ENCODE peak calls at places on chromosomes 5 and 9, in eight cellular contexts. T is A549, O is upper lobe of left lung, V is cardiac muscle cell, H is right atrium auricular region, P is fibroblast of lung, I is cardiac fibroblast, S is WTC11. G is an unnamed sample.

GRCh38 chr5:122584411-122585110 is 190.3 kb upstream of the SNX2 start:
- DNase-seq in T (no peak), O (no peak), V (no peak), H (no peak), P (peak), I (no peak), S (no peak), G (no peak)

GRCh38 chr5:52190737-52191136 is 597.0 kb upstream of the ITGA1 start:
- DNase-seq in T (no peak), O (no peak), V (no peak), H (no peak), P (no peak), I (no peak), S (no peak), G (no peak)

GRCh38 chr9:137049544-137050449 is 3.8 kb upstream of the NPDC1 start:
- DNase-seq in T (peak), O (peak), V (peak), H (no peak), P (peak), I (peak), S (peak), G (no peak)

GRCh38 chr5:150180241-150181027 is 9.4 kb upstream of the SLC6A7 start:
- DNase-seq in T (no peak), O (peak), V (peak), H (peak), P (peak), I (peak), S (no peak), G (no peak)

GRCh38 chr9:113641100-113641885 is 177.8 kb downstream of the RGS3 start:
- DNase-seq in T (no peak), O (no peak), V (no peak), H (no peak), P (no peak), I (no peak), S (no peak), G (no peak)

GRCh38 chr9:84667571-84668203 is 1.8 kb upstream of the NTRK2 start:
- DNase-seq in T (peak), O (no peak), V (peak), H (no peak), P (peak), I (peak), S (peak), G (no peak)

GRCh38 chr9:110116543-110116885 is 91.4 kb downstream of the C9orf152 start:
- DNase-seq in T (peak), O (no peak), V (no peak), H (no peak), P (peak), I (peak), S (no peak), G (no peak)

GRCh38 chr5:68420476-68421344 is 205.2 kb downstream of the PIK3R1 start:
- DNase-seq in T (no peak), O (no peak), V (peak), H (no peak), P (no peak), I (no peak), S (no peak), G (no peak)

GRCh38 chr5:104370523-104370922 is 807.9 kb upstream of the NUDT12 start:
- DNase-seq in T (no peak), O (no peak), V (no peak), H (no peak), P (no peak), I (no peak), S (no peak), G (no peak)

GRCh38 chr9:124415852-124416484 is 726 bp upstream of the PSMB7 start:
- DNase-seq in T (no peak), O (no peak), V (peak), H (peak), P (no peak), I (no peak), S (peak), G (no peak)

GRCh38 chr9:80028501-80028900 is 456.7 kb downstream of the TLE4 start:
- DNase-seq in T (no peak), O (no peak), V (no peak), H (no peak), P (no peak), I (peak), S (no peak), G (no peak)

GRCh38 chr5:39473156-39473779 is 48.5 kb upstream of the DAB2 start:
- DNase-seq in T (no peak), O (no peak), V (no peak), H (no peak), P (peak), I (peak), S (no peak), G (no peak)

GRCh38 chr5:97163360-97163764 is 19.7 kb downstream of the RIOK2 start:
- DNase-seq in T (no peak), O (no peak), V (no peak), H (no peak), P (peak), I (peak), S (no peak), G (no peak)

GRCh38 chr5:123206618-123207320 is 117.7 kb downstream of the PRDM6 start:
- DNase-seq in T (no peak), O (no peak), V (no peak), H (no peak), P (peak), I (peak), S (no peak), G (no peak)

GRCh38 chr9:82549174-82549821 is 513.6 kb downstream of the RASEF start:
- DNase-seq in T (no peak), O (no peak), V (no peak), H (no peak), P (no peak), I (no peak), S (peak), G (no peak)

GRCh38 chr5:76819851-76820280 is 1.0 kb downstream of the F2RL1 start:
- DNase-seq in T (peak), O (peak), V (no peak), H (no peak), P (peak), I (peak), S (peak), G (no peak)

GRCh38 chr5:101393795-101394450 is 490.8 kb upstream of the ST8SIA4 start:
- DNase-seq in T (no peak), O (no peak), V (no peak), H (no peak), P (peak), I (no peak), S (no peak), G (no peak)

DNA sequence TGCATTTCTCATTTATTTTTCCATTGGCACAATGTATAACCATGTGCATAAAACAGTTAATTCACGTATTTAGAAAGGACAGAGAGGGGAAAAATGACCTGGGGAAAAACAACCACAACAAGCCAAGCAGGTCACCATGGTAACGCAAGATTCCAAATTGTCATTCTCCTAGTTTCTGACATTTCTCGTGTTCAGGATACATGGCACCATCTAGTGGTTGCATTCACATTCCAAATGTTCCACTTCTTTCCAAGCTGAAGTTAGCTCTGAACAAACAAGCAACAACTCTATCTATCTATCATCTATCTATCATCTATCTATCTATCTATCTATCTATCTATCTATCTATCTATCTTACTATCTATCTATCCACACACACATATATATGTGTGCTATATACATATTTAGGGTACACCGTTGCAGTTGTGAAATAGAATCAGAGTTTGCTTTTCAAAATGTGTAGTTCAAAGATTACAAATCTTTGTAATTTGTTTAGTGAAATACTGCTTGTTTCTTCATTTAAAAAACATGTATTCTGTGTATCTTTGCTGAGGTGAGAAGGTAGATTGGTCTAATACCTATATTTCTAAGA is 487.3 kb upstream of the ST8SIA4 start:
- DNase-seq in T (no peak), O (no peak), V (peak), H (no peak), P (peak), I (peak), S (peak), G (no peak)
- TF ChIP-seq CTCF in T (peak), O (no peak), V (peak), H (peak), P (peak), I (peak), S (no peak), G (no peak)

DNA sequence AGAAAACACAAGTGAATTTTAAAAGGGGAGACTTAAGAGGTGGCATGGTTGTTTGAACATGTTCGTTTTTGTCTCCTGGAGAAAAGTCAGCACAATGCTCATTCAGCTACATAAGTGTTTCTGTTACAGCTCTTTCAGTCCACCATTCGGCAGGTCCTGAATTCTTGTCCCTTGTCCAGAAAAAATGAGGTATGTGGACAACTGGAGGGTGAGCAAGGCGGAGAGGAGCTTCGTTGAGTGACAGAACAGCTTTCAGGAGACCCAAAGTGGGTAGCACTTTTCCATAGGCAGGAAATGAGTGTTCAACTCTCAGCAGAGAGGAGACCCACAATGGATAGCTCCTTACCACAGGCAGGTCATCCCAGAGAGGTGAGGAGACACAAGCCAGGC is 4.9 kb downstream of the PDCD1LG2 start:
- DNase-seq in T (no peak), O (no peak), V (no peak), H (no peak), P (no peak), I (no peak), S (no peak), G (no peak)
- TF ChIP-seq CTCF in T (no peak), O (no peak), V (no peak), H (no peak), P (no peak), I (no peak), S (no peak), G (no peak)

DNA sequence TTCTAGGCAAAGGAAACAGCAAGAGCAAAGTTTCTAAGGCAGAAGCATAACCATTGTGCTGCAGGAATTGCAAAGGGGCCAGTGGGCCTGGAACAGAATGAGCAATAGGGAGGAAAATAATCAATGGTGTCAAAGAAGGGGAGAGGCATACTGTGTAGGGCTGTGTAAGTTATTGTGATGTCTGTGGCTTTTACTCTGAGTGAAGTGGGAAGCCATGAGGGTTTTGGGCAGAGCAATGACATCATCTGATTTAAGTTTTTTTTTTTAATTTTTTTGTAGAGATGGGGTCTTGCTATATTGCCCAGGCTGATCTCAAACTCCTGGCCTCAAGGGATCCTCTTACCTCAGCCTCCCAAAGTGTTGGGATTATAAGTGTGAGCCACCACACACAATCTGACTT is 64.6 kb upstream of the PPP2CA start:
- DNase-seq in T (no peak), O (no peak), V (no peak), H (no peak), P (no peak), I (no peak), S (no peak), G (no peak)
- TF ChIP-seq CTCF in T (no peak), O (no peak), V (no peak), H (no peak), P (no peak), I (no peak), S (no peak), G (no peak)

GRCh38 chr9:126986506-126986951 is 71.9 kb downstream of the RALGPS1 start:
- DNase-seq in T (peak), O (no peak), V (no peak), H (no peak), P (peak), I (peak), S (no peak), G (no peak)

GRCh38 chr9:126991170-126991569 is 76.6 kb downstream of the RALGPS1 start:
- DNase-seq in T (no peak), O (no peak), V (no peak), H (no peak), P (no peak), I (no peak), S (no peak), G (no peak)

GRCh38 chr9:126988857-126989256 is 74.3 kb downstream of the RALGPS1 start:
- DNase-seq in T (no peak), O (no peak), V (no peak), H (no peak), P (no peak), I (no peak), S (no peak), G (no peak)

GRCh38 chr9:126992427-126992826 is 77.8 kb downstream of the RALGPS1 start:
- DNase-seq in T (no peak), O (no peak), V (no peak), H (no peak), P (no peak), I (no peak), S (no peak), G (no peak)

DNA sequence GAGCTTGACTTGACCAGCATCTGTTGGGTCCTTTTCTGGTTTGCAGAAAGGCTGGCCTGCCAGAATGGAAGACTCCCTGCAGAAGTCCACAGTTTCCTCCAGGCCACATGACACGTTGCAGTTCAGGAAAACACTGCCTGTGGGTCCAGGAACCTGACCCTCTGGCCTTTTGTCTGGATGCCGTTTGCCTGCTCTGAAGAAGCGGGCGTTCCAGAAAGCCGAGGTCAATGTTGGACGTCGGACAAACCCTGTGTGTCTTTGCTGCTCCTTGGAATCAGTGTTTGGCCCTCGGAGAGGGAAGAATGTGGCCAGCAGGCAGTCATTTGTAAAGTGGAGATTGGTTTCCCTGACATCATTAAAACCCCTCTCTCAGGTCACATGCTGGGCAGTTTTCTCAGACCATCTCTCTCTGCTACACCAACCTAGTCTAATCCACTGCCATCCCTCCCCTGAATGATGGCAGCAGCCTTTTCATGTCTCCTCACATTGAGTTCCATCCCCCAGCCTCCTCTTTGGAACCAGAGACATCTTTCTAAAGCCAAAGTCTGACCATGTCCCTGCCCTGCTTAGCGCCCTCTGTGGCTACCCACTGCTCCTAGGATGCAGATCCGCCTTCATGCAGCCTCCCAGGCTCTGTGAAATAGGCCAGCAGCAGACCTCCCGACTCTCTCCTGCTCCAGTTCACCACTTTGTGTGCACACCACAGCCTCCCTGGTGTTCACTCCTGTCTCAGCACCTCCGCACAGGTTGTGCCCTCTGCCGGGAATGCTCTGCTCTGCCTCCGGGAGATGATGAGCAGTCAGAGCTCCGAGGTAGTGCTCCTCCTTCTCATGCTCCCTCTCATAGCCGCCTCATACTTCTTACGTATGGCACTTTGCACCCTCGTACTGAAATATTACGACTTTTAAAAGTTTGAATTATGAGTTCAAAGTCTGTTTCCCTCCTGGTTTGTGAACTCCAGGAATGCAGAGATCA is 75.6 kb downstream of the RALGPS1 start:
- DNase-seq in T (no peak), O (no peak), V (no peak), H (peak), P (peak), I (no peak), S (peak), G (no peak)
- TF ChIP-seq CTCF in T (no peak), O (no peak), V (no peak), H (no peak), P (no peak), I (no peak), S (no peak), G (no peak)

GRCh38 chr9:38068616-38068865 is 486 bp downstream of the SHB start:
- DNase-seq in T (no peak), O (no peak), V (peak), H (no peak), P (peak), I (peak), S (no peak), G (peak)
- TF ChIP-seq CTCF in T (peak), O (no peak), V (peak), H (no peak), P (peak), I (peak), S (no peak), G (no peak)

GRCh38 chr9:92029553-92029952 is 79.5 kb upstream of the ROR2 start:
- DNase-seq in T (no peak), O (no peak), V (no peak), H (no peak), P (no peak), I (no peak), S (no peak), G (no peak)
- TF ChIP-seq CTCF in T (peak), O (no peak), V (peak), H (peak), P (no peak), I (no peak), S (no peak), G (no peak)

DNA sequence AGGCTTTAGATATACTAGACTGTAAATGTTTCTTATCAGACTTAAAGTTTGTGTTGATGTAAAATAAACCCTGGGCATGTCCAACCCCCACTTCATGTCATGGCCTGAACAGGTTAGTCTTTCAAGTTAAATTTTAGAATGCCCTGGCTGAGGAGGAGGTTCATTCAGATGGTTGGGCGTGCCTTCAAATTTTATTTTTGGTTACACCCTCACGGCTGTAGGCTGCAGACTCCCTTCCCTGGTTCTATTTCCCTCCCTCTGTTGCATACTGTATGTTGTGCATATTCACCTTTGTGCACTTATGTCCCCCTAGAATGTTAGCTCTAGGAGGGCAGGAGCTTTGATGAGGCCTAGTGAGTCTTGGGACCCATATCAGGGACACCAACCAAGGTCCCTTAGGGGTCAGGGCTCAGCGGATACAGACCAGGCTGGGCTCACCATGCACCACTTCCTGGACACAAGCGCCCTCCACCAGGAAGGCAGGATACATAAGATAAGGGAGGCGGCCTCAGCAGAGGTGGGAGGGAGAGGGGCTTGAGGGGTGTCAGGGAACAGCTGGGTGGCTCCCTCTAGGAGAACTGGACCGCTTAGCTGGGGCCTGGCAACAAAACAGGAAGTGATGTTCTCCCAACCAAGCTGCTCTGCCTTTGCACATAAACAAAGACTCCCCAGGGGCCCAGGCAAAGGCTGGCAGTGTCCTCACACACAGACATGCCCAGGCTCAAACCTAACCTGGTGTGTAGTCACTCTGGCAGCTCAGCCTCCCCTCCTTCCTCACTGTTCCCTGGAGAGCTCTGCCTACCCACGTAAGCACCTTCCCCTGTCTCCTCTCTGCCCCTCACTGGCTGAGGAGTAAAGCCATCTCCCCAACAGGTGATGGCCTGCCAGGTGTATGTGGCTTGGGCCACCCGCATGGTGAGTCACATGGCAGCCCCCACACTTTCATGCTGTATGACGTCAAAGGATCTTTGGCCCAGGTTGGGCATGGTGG is 5.7 kb upstream of the BICD2 start:
- DNase-seq in T (no peak), O (no peak), V (no peak), H (no peak), P (no peak), I (peak), S (no peak), G (no peak)
- TF ChIP-seq CTCF in T (no peak), O (no peak), V (no peak), H (no peak), P (no peak), I (no peak), S (no peak), G (no peak)

GRCh38 chr5:174528821-174529544 is 195.4 kb upstream of the MSX2 start:
- DNase-seq in T (no peak), O (no peak), V (no peak), H (no peak), P (no peak), I (no peak), S (no peak), G (no peak)
- TF ChIP-seq CTCF in T (no peak), O (no peak), V (no peak), H (no peak), P (no peak), I (no peak), S (no peak), G (no peak)

GRCh38 chr5:7881816-7882215 is 12.9 kb downstream of the MTRR start:
- DNase-seq in T (no peak), O (no peak), V (no peak), H (no peak), P (no peak), I (no peak), S (no peak), G (no peak)

GRCh38 chr5:7881091-7881490 is 12.1 kb downstream of the MTRR start:
- DNase-seq in T (no peak), O (no peak), V (no peak), H (no peak), P (no peak), I (no peak), S (no peak), G (no peak)

GRCh38 chr5:7882926-7883325 is 14.0 kb downstream of the MTRR start:
- DNase-seq in T (no peak), O (no peak), V (no peak), H (no peak), P (no peak), I (no peak), S (no peak), G (no peak)

GRCh38 chr5:7884491-7885273 is 15.7 kb downstream of the MTRR start:
- DNase-seq in T (no peak), O (no peak), V (peak), H (no peak), P (no peak), I (peak), S (no peak), G (no peak)

GRCh38 chr5:7886849-7887460 is 18.0 kb downstream of the MTRR start:
- DNase-seq in T (peak), O (no peak), V (peak), H (no peak), P (peak), I (peak), S (no peak), G (no peak)
- TF ChIP-seq CTCF in T (peak), O (no peak), V (peak), H (peak), P (peak), I (peak), S (no peak), G (peak)

G was measured in natural killer cell.